ENCODE peak calls at places on chromosome 3, in six cellular contexts. H is AG10803; U is A549; Q is stimulated activated CD8-positive, alpha-beta memory T cell treated with anti-CD3 and anti-CD28 coated beads, Interleukin-15, amount 100 ng/mL, for 24 hours; X is anterior cingulate cortex; C is frontal cortex. F is an unnamed sample.

GRCh38 chr3:179421500-179421899 is 29.8 kb downstream of the GNB4 start:
- DNase-seq in H (peak; percentile 48), U (no peak), Q (no peak), X (peak; percentile 44), C (peak; percentile 30), F (no peak)

GRCh38 chr3:185824051-185824466 is 783 bp downstream of the IGF2BP2 start:
- DNase-seq in H (peak; percentile 12), U (no peak), Q (no peak), X (no peak), C (peak; percentile 19), F (no peak)

GRCh38 chr3:142987080-142987700 is 14.2 kb upstream of the U2SURP start:
- DNase-seq in H (peak; percentile 46), U (peak; percentile 54), Q (no peak), X (no peak), C (peak; percentile 43), F (no peak)

GRCh38 chr3:139534992-139535879 is 4.3 kb downstream of the RBP1 start:
- DNase-seq in H (peak; percentile 11), U (no peak), Q (no peak), X (no peak), C (no peak), F (no peak)

GRCh38 chr3:40780341-40780800 is 255.6 kb downstream of the ZNF621 start:
- DNase-seq in H (peak; percentile 19), U (no peak), Q (no peak), X (peak; percentile 83), C (peak; percentile 49), F (no peak)

GRCh38 chr3:192187485-192188051 is 539.8 kb downstream of the FGF12 start:
- DNase-seq in H (no peak), U (no peak), Q (no peak), X (no peak), C (no peak), F (no peak)

GRCh38 chr3:182241777-182242556 is 530.2 kb downstream of the SOX2 start:
- DNase-seq in H (peak; percentile 8), U (no peak), Q (no peak), X (peak; percentile 68), C (no peak), F (no peak)

GRCh38 chr3:171088984-171089754 is 62.6 kb upstream of the SLC2A2 start:
- DNase-seq in H (peak; percentile 92), U (no peak), Q (no peak), X (no peak), C (peak; percentile 15), F (no peak)

GRCh38 chr3:110504401-110504800 is 567.2 kb upstream of the NECTIN3 start:
- DNase-seq in H (peak; percentile 64), U (no peak), Q (no peak), X (no peak), C (no peak), F (no peak)

GRCh38 chr3:119342176-119342575 is 48.0 kb downstream of the ARHGAP31 start:
- DNase-seq in H (peak; percentile 73), U (no peak), Q (no peak), X (no peak), C (no peak), F (no peak)

GRCh38 chr3:126394179-126394976 is at the start of gene CFAP100:
- DNase-seq in H (peak; percentile 18), U (no peak), Q (no peak), X (peak; percentile 38), C (peak; percentile 62), F (no peak)

GRCh38 chr3:164451083-164451910 is 627.0 kb downstream of the SI start:
- DNase-seq in H (peak; percentile 35), U (no peak), Q (no peak), X (no peak), C (no peak), F (no peak)

GRCh38 chr3:192817053-192817452 is 89.7 kb upstream of the FGF12 start:
- DNase-seq in H (peak; percentile 66), U (no peak), Q (no peak), X (no peak), C (no peak), F (no peak)

GRCh38 chr3:114446605-114447004 is 152.8 kb downstream of the TIGIT start:
- DNase-seq in H (no peak), U (no peak), Q (no peak), X (no peak), C (no peak), F (no peak)

GRCh38 chr3:15319575-15319974 is 12.8 kb downstream of the SH3BP5 start:
- DNase-seq in H (peak; percentile 79), U (no peak), Q (no peak), X (no peak), C (no peak), F (no peak)

GRCh38 chr3:108603689-108604088 is 14.2 kb downstream of the DZIP3 start:
- DNase-seq in H (no peak), U (no peak), Q (no peak), X (no peak), C (no peak), F (no peak)

GRCh38 chr3:15892828-15893227 is 95.0 kb upstream of the ANKRD28 start:
- DNase-seq in H (peak; percentile 48), U (no peak), Q (no peak), X (no peak), C (no peak), F (no peak)

GRCh38 chr3:130395916-130396315 is 50.4 kb downstream of the COL6A5 start:
- DNase-seq in H (peak; percentile 28), U (peak; percentile 1), Q (no peak), X (no peak), C (no peak), F (peak; percentile 40)

GRCh38 chr3:1611824-1612223 is 486.8 kb upstream of the CNTN4 start:
- DNase-seq in H (no peak), U (no peak), Q (no peak), X (no peak), C (no peak), F (no peak)

GRCh38 chr3:72938471-72939265 is 50.8 kb downstream of the GXYLT2 start:
- DNase-seq in H (peak; percentile 98), U (peak; percentile 70), Q (no peak), X (peak; percentile 30), C (peak; percentile 35), F (peak; percentile 45)

GRCh38 chr3:100080573-100080972 is 33.7 kb downstream of the FILIP1L start:
- DNase-seq in H (no peak), U (no peak), Q (no peak), X (no peak), C (no peak), F (no peak)